ENCODE peak calls at places on chromosomes 6 and 20, in six cellular contexts. S is HEK293T, H is NCI-H1417 treated with DMSO at 0.1 percent for 48 hours, O is AG09309, C is stomach, W is pancreas. T is an unnamed sample.

GRCh38 chr6:68639826-68640505 is 4.9 kb downstream of the ADGRB3 start:
- DNase-seq in S (no peak), H (no peak), O (no peak), C (no peak), W (no peak), T (no peak)

GRCh38 chr6:168607272-168608112 is 166.5 kb downstream of the SMOC2 start:
- DNase-seq in S (no peak), H (no peak), O (no peak), C (no peak), W (no peak), T (no peak)

GRCh38 chr6:110714143-110714542 is 101.1 kb downstream of the CDK19 start:
- DNase-seq in S (no peak), H (no peak), O (no peak), C (no peak), W (no peak), T (no peak)

GRCh38 chr6:38577492-38577891 is 62.2 kb downstream of the BTBD9 start:
- DNase-seq in S (no peak), H (no peak), O (no peak), C (no peak), W (no peak), T (no peak)

GRCh38 chr6:29826271-29826670 is 1.4 kb upstream of the HLA-G start:
- DNase-seq in S (no peak), H (no peak), O (no peak), C (no peak), W (no peak), T (no peak)

GRCh38 chr20:34165246-34165645 is 53.2 kb upstream of the EIF2S2 start:
- DNase-seq in S (no peak), H (no peak), O (no peak), C (no peak), W (no peak), T (no peak)

GRCh38 chr6:6556162-6556737 is 32.3 kb upstream of the LY86 start:
- DNase-seq in S (no peak), H (no peak), O (no peak), C (no peak), W (no peak), T (no peak)

GRCh38 chr6:142011156-142011555 is 121.6 kb upstream of the GJE1 start:
- DNase-seq in S (no peak), H (no peak), O (peak), C (no peak), W (no peak), T (no peak)

GRCh38 chr6:167893416-167893815 is 66.7 kb downstream of the AFDN start:
- DNase-seq in S (no peak), H (no peak), O (no peak), C (no peak), W (no peak), T (no peak)

GRCh38 chr6:127342296-127342945 is 988 bp downstream of the ECHDC1 start:
- DNase-seq in S (peak), H (no peak), O (no peak), C (no peak), W (no peak), T (no peak)

GRCh38 chr6:110877569-110877968 is 3.0 kb downstream of the AMD1 start:
- DNase-seq in S (no peak), H (no peak), O (no peak), C (no peak), W (no peak), T (no peak)

GRCh38 chr20:61923371-61924166 is 142.1 kb downstream of the TAF4 start:
- DNase-seq in S (no peak), H (no peak), O (no peak), C (no peak), W (no peak), T (no peak)

GRCh38 chr6:36821581-36822335 is 17.5 kb downstream of the CPNE5 start:
- DNase-seq in S (no peak), H (no peak), O (no peak), C (no peak), W (no peak), T (no peak)

GRCh38 chr20:58116505-58116904 is 111.9 kb downstream of the ANKRD60 start:
- DNase-seq in S (no peak), H (no peak), O (no peak), C (no peak), W (no peak), T (no peak)

GRCh38 chr6:170130201-170130621 is 160.7 kb downstream of the DLL1 start:
- DNase-seq in S (no peak), H (no peak), O (no peak), C (no peak), W (no peak), T (no peak)

GRCh38 chr6:142570221-142570671 is 268.4 kb downstream of the ADGRG6 start:
- DNase-seq in S (no peak), H (no peak), O (no peak), C (peak), W (no peak), T (no peak)

GRCh38 chr20:1635291-1635979 is 15.6 kb upstream of the SIRPB1 start:
- DNase-seq in S (no peak), H (no peak), O (no peak), C (no peak), W (no peak), T (no peak)

GRCh38 chr6:20939161-20939775 is 405.0 kb downstream of the CDKAL1 start:
- DNase-seq in S (no peak), H (peak), O (no peak), C (no peak), W (no peak), T (no peak)

GRCh38 chr20:57276221-57276620 is 9.8 kb upstream of the BMP7 start:
- DNase-seq in S (no peak), H (no peak), O (no peak), C (no peak), W (no peak), T (no peak)

GRCh38 chr6:41027251-41027650 is 11.8 kb downstream of the UNC5CL start:
- DNase-seq in S (no peak), H (no peak), O (no peak), C (no peak), W (no peak), T (peak)

GRCh38 chr20:53331151-53331973 is 262.3 kb downstream of the ZNF217 start:
- DNase-seq in S (peak), H (no peak), O (no peak), C (no peak), W (no peak), T (no peak)

GRCh38 chr20:52490715-52491430 is 299.3 kb upstream of the ZFP64 start:
- DNase-seq in S (no peak), H (no peak), O (peak), C (no peak), W (no peak), T (no peak)

GRCh38 chr6:167056370-167056769 is 57.2 kb downstream of the CEP43 start:
- DNase-seq in S (no peak), H (no peak), O (peak), C (no peak), W (no peak), T (peak)

GRCh38 chr6:26211963-26212362 is 124.7 kb downstream of the HFE start:
- DNase-seq in S (no peak), H (no peak), O (no peak), C (no peak), W (no peak), T (no peak)

GRCh38 chr20:32574296-32575226 is 10.6 kb downstream of the NOL4L start:
- DNase-seq in S (peak), H (no peak), O (peak), C (no peak), W (no peak), T (no peak)

GRCh38 chr6:16383607-16384206 is 145.3 kb downstream of the GMPR start:
- DNase-seq in S (no peak), H (no peak), O (no peak), C (no peak), W (no peak), T (no peak)

GRCh38 chr6:135419162-135419561 is 78.4 kb downstream of the AHI1 start:
- DNase-seq in S (no peak), H (no peak), O (peak), C (no peak), W (no peak), T (no peak)

GRCh38 chr20:4006640-4007039 is 8.7 kb downstream of the RNF24 start:
- DNase-seq in S (peak), H (no peak), O (no peak), C (peak), W (no peak), T (no peak)

GRCh38 chr20:62370807-62371587 is 3.9 kb upstream of the LAMA5 start:
- DNase-seq in S (no peak), H (no peak), O (no peak), C (peak), W (no peak), T (no peak)

GRCh38 chr6:170346649-170347048 is 40.1 kb downstream of the FAM120B start:
- DNase-seq in S (no peak), H (no peak), O (no peak), C (no peak), W (no peak), T (no peak)

GRCh38 chr6:71250050-71250689 is 38.4 kb upstream of the OGFRL1 start:
- DNase-seq in S (no peak), H (no peak), O (peak), C (no peak), W (no peak), T (no peak)

GRCh38 chr6:89048286-89048923 is 32.1 kb upstream of the PNRC1 start:
- DNase-seq in S (no peak), H (no peak), O (no peak), C (no peak), W (no peak), T (no peak)